ENCODE peak calls at places on chromosomes 12 and 14, in ten cellular contexts. L is H9, N is AG10803, K is GM13977, G is nephron progenitor cell, T is heart right ventricle, C is kidney epithelial cell, X is cardiac fibroblast, Z is neural crest cell, U is astrocyte of the cerebellum. I is an unnamed sample.

GRCh38 chr14:55625481-55625880 is 45.5 kb downstream of the KTN1 start:
- DNase-seq in X (peak), N (peak), C (no peak), K (no peak), Z (no peak), U (peak), T (no peak), G (no peak), L (no peak), I (no peak)

GRCh38 chr14:77005559-77005958 is 22.9 kb downstream of the IRF2BPL start:
- DNase-seq in G (no peak), X (no peak), U (no peak), T (no peak), N (no peak), L (no peak), Z (no peak), C (no peak), K (no peak), I (no peak)

GRCh38 chr12:32365473-32366064 is 33.8 kb upstream of the FGD4 start:
- DNase-seq in G (peak), T (no peak), K (peak), X (peak), C (peak), U (peak), L (peak), N (peak), Z (peak), I (peak)

GRCh38 chr12:110872100-110872499 is 25.3 kb downstream of the CCDC63 start:
- DNase-seq in G (no peak), C (no peak), L (no peak), U (no peak), T (no peak), Z (no peak), K (no peak), X (no peak), N (no peak), I (no peak)

GRCh38 chr14:76653875-76654572 is 107.2 kb upstream of the VASH1 start:
- DNase-seq in K (no peak), T (no peak), C (no peak), L (no peak), X (no peak), N (no peak), Z (no peak), G (no peak), U (no peak), I (no peak)

GRCh38 chr14:100665518-100666032 is 61.1 kb upstream of the DLK1 start:
- DNase-seq in Z (no peak), C (no peak), T (no peak), X (no peak), N (peak), K (no peak), G (no peak), U (no peak), L (no peak), I (no peak)

GRCh38 chr12:53770281-53770680 is 18.5 kb upstream of the CISTR start:
- DNase-seq in G (no peak), T (no peak), N (peak), X (peak), L (no peak), C (peak), K (no peak), Z (no peak), U (peak), I (peak)

GRCh38 chr12:132827763-132828703 is 636 bp downstream of the GOLGA3 start:
- DNase-seq in G (no peak), N (peak), T (peak), Z (peak), C (peak), K (peak), L (no peak), X (peak), U (peak), I (peak)

GRCh38 chr12:22692964-22693555 is 68.1 kb downstream of the ETNK1 start:
- DNase-seq in T (no peak), G (no peak), X (no peak), C (no peak), L (no peak), U (no peak), K (no peak), N (no peak), Z (no peak), I (no peak)

GRCh38 chr12:176321-177181 is 37.4 kb downstream of the SLC6A12 start:
- DNase-seq in N (peak), L (no peak), U (no peak), X (peak), T (no peak), C (no peak), G (no peak), Z (no peak), K (no peak), I (peak)

GRCh38 chr12:116352315-116352835 is 74.9 kb upstream of the MED13L start:
- DNase-seq in T (no peak), K (no peak), G (no peak), X (no peak), U (no peak), L (no peak), Z (no peak), N (no peak), C (no peak), I (no peak)

GRCh38 chr14:89956294-89957009 is 725 bp downstream of the TDP1 start:
- DNase-seq in X (peak), G (peak), U (peak), T (peak), K (peak), Z (peak), N (peak), L (peak), C (peak), I (peak)
- TF ChIP-seq CTCF in X (no peak), G (no peak), U (no peak), T (no peak), K (no peak), Z (no peak), N (no peak), L (no peak), C (no peak), I (no peak)

GRCh38 chr14:105092124-105092911 is 27.1 kb upstream of the GPR132 start:
- DNase-seq in K (no peak), U (no peak), X (peak), L (peak), N (no peak), C (no peak), G (peak), T (no peak), Z (no peak), I (no peak)

GRCh38 chr14:105094193-105094907 is 29.1 kb upstream of the GPR132 start:
- DNase-seq in N (no peak), G (peak), Z (no peak), T (no peak), K (no peak), X (no peak), C (no peak), L (no peak), U (no peak), I (no peak)

GRCh38 chr14:105095236-105095805 is 30.1 kb upstream of the GPR132 start:
- DNase-seq in K (no peak), N (no peak), X (no peak), L (no peak), Z (no peak), T (no peak), G (no peak), U (no peak), C (no peak), I (no peak)

GRCh38 chr14:105092912-105093425 is 27.7 kb upstream of the GPR132 start:
- DNase-seq in C (no peak), N (peak), Z (no peak), X (peak), U (no peak), L (peak), T (peak), K (peak), G (peak), I (peak)

DNA sequence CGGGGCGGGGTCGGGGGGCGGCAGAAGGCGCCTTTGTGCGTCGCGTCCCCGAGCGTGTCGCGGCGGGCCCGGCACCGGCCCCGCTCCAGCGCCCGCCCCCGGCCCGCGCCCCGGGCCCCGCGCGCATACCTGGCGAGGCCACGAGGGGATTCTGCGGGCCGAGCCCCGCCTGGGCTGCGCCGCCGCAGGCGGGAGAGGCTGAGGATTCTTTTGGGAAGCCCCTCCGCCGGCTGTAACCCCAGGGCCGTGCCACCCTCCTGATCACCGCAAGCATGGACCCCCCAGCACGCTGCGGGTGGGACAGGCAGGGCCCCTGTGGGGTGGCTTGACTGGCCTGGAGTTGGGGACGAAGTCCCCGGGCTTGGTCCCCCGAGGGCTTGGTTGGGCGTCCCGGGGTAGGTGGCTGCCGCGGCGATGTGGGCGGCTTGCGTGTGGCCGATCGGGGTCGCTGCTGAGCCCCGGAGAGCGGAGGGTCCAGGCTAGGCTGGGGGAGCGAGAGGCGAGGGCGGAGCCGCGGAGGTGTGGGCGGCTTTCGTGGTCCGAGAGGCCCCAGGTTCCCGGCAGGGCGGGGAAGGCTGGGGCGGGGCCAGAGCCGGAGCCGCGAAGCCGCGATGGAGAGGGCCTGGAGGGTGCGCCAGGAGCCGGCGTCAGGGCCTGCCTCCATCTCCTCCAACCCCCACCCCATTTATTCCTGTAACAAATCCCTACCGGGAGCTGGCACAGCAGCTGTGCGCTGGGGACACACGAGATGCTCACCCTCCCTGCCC is 28.4 kb upstream of the GPR132 start:
- DNase-seq in N (peak), L (peak), T (peak), K (peak), C (peak), X (peak), Z (peak), G (peak), U (no peak), I (peak)
- TF ChIP-seq CTCF in N (peak), L (peak), T (peak), K (peak), C (peak), X (peak), Z (peak), G (peak), U (peak), I (peak)

GRCh38 chr14:78291958-78292357 is 121.8 kb downstream of the NRXN3 start:
- DNase-seq in K (peak), C (no peak), L (no peak), G (no peak), Z (no peak), X (no peak), U (no peak), N (no peak), T (no peak), I (no peak)

GRCh38 chr14:78286210-78286609 is 116.0 kb downstream of the NRXN3 start:
- DNase-seq in X (no peak), L (no peak), K (no peak), G (no peak), N (no peak), Z (no peak), T (no peak), U (no peak), C (no peak), I (no peak)
- TF ChIP-seq CTCF in X (no peak), L (peak), K (no peak), G (no peak), N (no peak), Z (no peak), T (no peak), U (no peak), C (no peak), I (no peak)

GRCh38 chr14:38618514-38618913 is 362.6 kb upstream of the CLEC14A start:
- DNase-seq in G (no peak), N (no peak), Z (no peak), T (no peak), U (no peak), X (no peak), L (no peak), K (no peak), C (no peak), I (no peak)
- TF ChIP-seq CTCF in G (no peak), N (no peak), Z (peak), T (no peak), U (no peak), X (no peak), L (peak), K (peak), C (peak), I (no peak)

I was measured in choroid plexus epithelial cell.